ENCODE peak calls at places on chromosomes 3 and 15, in six cellular contexts. One of them, this sample, is unnamed.

GRCh38 chr3:115581347-115582135 is 41.8 kb upstream of the GAP43 start:
- DNase-seq in nephron progenitor cell: no peak
- DNase-seq in psoas muscle: peak
- DNase-seq in germinal center: no peak
- DNase-seq in uterus: no peak
- DNase-seq in SIG-M5: no peak
- DNase-seq in this sample: no peak

GRCh38 chr15:57150066-57150865 is 226.0 kb upstream of the CGNL1 start:
- DNase-seq in nephron progenitor cell: no peak
- DNase-seq in psoas muscle: no peak
- DNase-seq in germinal center: no peak
- DNase-seq in uterus: no peak
- DNase-seq in SIG-M5: no peak
- DNase-seq in this sample: no peak

GRCh38 chr15:72932461-72932860 is 119.8 kb upstream of the NEO1 start:
- DNase-seq in nephron progenitor cell: no peak
- DNase-seq in psoas muscle: no peak
- DNase-seq in germinal center: no peak
- DNase-seq in uterus: no peak
- DNase-seq in SIG-M5: no peak
- DNase-seq in this sample: no peak

GRCh38 chr3:188061133-188061532 is 92.8 kb upstream of the LPP start:
- DNase-seq in nephron progenitor cell: no peak
- DNase-seq in psoas muscle: no peak
- DNase-seq in germinal center: peak
- DNase-seq in uterus: peak
- DNase-seq in SIG-M5: no peak
- DNase-seq in this sample: no peak

GRCh38 chr15:71501344-71502128 is 308.8 kb upstream of the NR2E3 start:
- DNase-seq in nephron progenitor cell: no peak
- DNase-seq in psoas muscle: no peak
- DNase-seq in germinal center: no peak
- DNase-seq in uterus: no peak
- DNase-seq in SIG-M5: no peak
- DNase-seq in this sample: no peak

GRCh38 chr3:99286266-99286845 is 352.0 kb upstream of the COL8A1 start:
- DNase-seq in nephron progenitor cell: no peak
- DNase-seq in psoas muscle: no peak
- DNase-seq in germinal center: no peak
- DNase-seq in uterus: no peak
- DNase-seq in SIG-M5: no peak
- DNase-seq in this sample: peak

GRCh38 chr3:177646749-177647148 is 449.5 kb upstream of the TBL1XR1 start:
- DNase-seq in nephron progenitor cell: no peak
- DNase-seq in psoas muscle: no peak
- DNase-seq in germinal center: no peak
- DNase-seq in uterus: no peak
- DNase-seq in SIG-M5: no peak
- DNase-seq in this sample: no peak

GRCh38 chr3:58388550-58389061 is 45.0 kb downstream of the PDHB start:
- DNase-seq in nephron progenitor cell: no peak
- DNase-seq in psoas muscle: no peak
- DNase-seq in germinal center: no peak
- DNase-seq in uterus: no peak
- DNase-seq in SIG-M5: no peak
- DNase-seq in this sample: peak

GRCh38 chr3:61926913-61927312 is 365.5 kb downstream of the PTPRG start:
- DNase-seq in nephron progenitor cell: no peak
- DNase-seq in psoas muscle: no peak
- DNase-seq in germinal center: no peak
- DNase-seq in uterus: no peak
- DNase-seq in SIG-M5: no peak
- DNase-seq in this sample: no peak

GRCh38 chr15:78154955-78155354 is 5.8 kb downstream of the IDH3A start:
- DNase-seq in nephron progenitor cell: no peak
- DNase-seq in psoas muscle: no peak
- DNase-seq in germinal center: no peak
- DNase-seq in uterus: no peak
- DNase-seq in SIG-M5: no peak
- DNase-seq in this sample: no peak

GRCh38 chr3:37907906-37908305 is 46.2 kb downstream of the CTDSPL start:
- DNase-seq in nephron progenitor cell: no peak
- DNase-seq in psoas muscle: no peak
- DNase-seq in germinal center: no peak
- DNase-seq in uterus: no peak
- DNase-seq in SIG-M5: no peak
- DNase-seq in this sample: no peak

GRCh38 chr3:158722108-158722507 is 10.1 kb downstream of the RARRES1 start:
- DNase-seq in nephron progenitor cell: no peak
- DNase-seq in psoas muscle: no peak
- DNase-seq in germinal center: no peak
- DNase-seq in uterus: no peak
- DNase-seq in SIG-M5: no peak
- DNase-seq in this sample: no peak

GRCh38 chr3:127408684-127409420 is 121.0 kb upstream of the PRR20G start:
- DNase-seq in nephron progenitor cell: peak
- DNase-seq in psoas muscle: no peak
- DNase-seq in germinal center: no peak
- DNase-seq in uterus: no peak
- DNase-seq in SIG-M5: no peak
- DNase-seq in this sample: no peak

GRCh38 chr15:22888120-22888859 is 49.8 kb downstream of the NIPA2 start:
- DNase-seq in nephron progenitor cell: no peak
- DNase-seq in psoas muscle: no peak
- DNase-seq in germinal center: no peak
- DNase-seq in uterus: no peak
- DNase-seq in SIG-M5: no peak
- DNase-seq in this sample: no peak

GRCh38 chr3:126766653-126767052 is 62.6 kb downstream of the CHCHD6 start:
- DNase-seq in nephron progenitor cell: no peak
- DNase-seq in psoas muscle: no peak
- DNase-seq in germinal center: no peak
- DNase-seq in uterus: no peak
- DNase-seq in SIG-M5: no peak
- DNase-seq in this sample: no peak

GRCh38 chr3:128081846-128082245 is 29.6 kb downstream of the SEC61A1 start:
- DNase-seq in nephron progenitor cell: no peak
- DNase-seq in psoas muscle: no peak
- DNase-seq in germinal center: no peak
- DNase-seq in uterus: no peak
- DNase-seq in SIG-M5: no peak
- DNase-seq in this sample: peak

GRCh38 chr3:168865022-168865551 is 769.4 kb upstream of the GOLIM4 start:
- DNase-seq in nephron progenitor cell: peak
- DNase-seq in psoas muscle: no peak
- DNase-seq in germinal center: peak
- DNase-seq in uterus: no peak
- DNase-seq in SIG-M5: no peak
- DNase-seq in this sample: peak

GRCh38 chr3:72836923-72837322 is 11.3 kb downstream of the SHQ1 start:
- DNase-seq in nephron progenitor cell: no peak
- DNase-seq in psoas muscle: peak
- DNase-seq in germinal center: no peak
- DNase-seq in uterus: peak
- DNase-seq in SIG-M5: no peak
- DNase-seq in this sample: no peak

GRCh38 chr15:58432421-58432820 is 630 bp downstream of the LIPC start:
- DNase-seq in nephron progenitor cell: no peak
- DNase-seq in psoas muscle: no peak
- DNase-seq in germinal center: no peak
- DNase-seq in uterus: no peak
- DNase-seq in SIG-M5: no peak
- DNase-seq in this sample: peak

GRCh38 chr3:46468758-46469600 is 4.3 kb upstream of the LTF start:
- DNase-seq in nephron progenitor cell: no peak
- DNase-seq in psoas muscle: no peak
- DNase-seq in germinal center: no peak
- DNase-seq in uterus: no peak
- DNase-seq in SIG-M5: no peak
- DNase-seq in this sample: no peak

GRCh38 chr3:30962493-30962892 is 68.0 kb upstream of the GADL1 start:
- DNase-seq in nephron progenitor cell: no peak
- DNase-seq in psoas muscle: no peak
- DNase-seq in germinal center: no peak
- DNase-seq in uterus: no peak
- DNase-seq in SIG-M5: no peak
- DNase-seq in this sample: no peak

GRCh38 chr15:86608461-86608860 is 528.8 kb downstream of the AGBL1 start:
- DNase-seq in nephron progenitor cell: no peak
- DNase-seq in psoas muscle: peak
- DNase-seq in germinal center: no peak
- DNase-seq in uterus: no peak
- DNase-seq in SIG-M5: no peak
- DNase-seq in this sample: no peak

GRCh38 chr3:169914321-169914720 is 2.9 kb downstream of the SAMD7 start:
- DNase-seq in nephron progenitor cell: no peak
- DNase-seq in psoas muscle: no peak
- DNase-seq in germinal center: no peak
- DNase-seq in uterus: no peak
- DNase-seq in SIG-M5: no peak
- DNase-seq in this sample: peak

GRCh38 chr3:193680220-193680619 is 87.2 kb downstream of the OPA1 start:
- DNase-seq in nephron progenitor cell: peak
- DNase-seq in psoas muscle: no peak
- DNase-seq in germinal center: no peak
- DNase-seq in uterus: no peak
- DNase-seq in SIG-M5: no peak
- DNase-seq in this sample: no peak

GRCh38 chr3:182879031-182879611 is 85.8 kb downstream of the ATP11B start:
- DNase-seq in nephron progenitor cell: no peak
- DNase-seq in psoas muscle: no peak
- DNase-seq in germinal center: no peak
- DNase-seq in uterus: no peak
- DNase-seq in SIG-M5: no peak
- DNase-seq in this sample: no peak

GRCh38 chr3:184145120-184145524 is 10.0 kb downstream of the EIF2B5 start:
- DNase-seq in nephron progenitor cell: no peak
- DNase-seq in psoas muscle: no peak
- DNase-seq in germinal center: peak
- DNase-seq in uterus: no peak
- DNase-seq in SIG-M5: no peak
- DNase-seq in this sample: peak

GRCh38 chr3:46997453-46998091 is 18.1 kb downstream of the NBEAL2 start:
- DNase-seq in nephron progenitor cell: no peak
- DNase-seq in psoas muscle: peak
- DNase-seq in germinal center: no peak
- DNase-seq in uterus: no peak
- DNase-seq in SIG-M5: no peak
- DNase-seq in this sample: no peak

GRCh38 chr3:47418167-47419082 is 37.6 kb downstream of the PTPN23 start:
- DNase-seq in nephron progenitor cell: no peak
- DNase-seq in psoas muscle: no peak
- DNase-seq in germinal center: no peak
- DNase-seq in uterus: no peak
- DNase-seq in SIG-M5: no peak
- DNase-seq in this sample: no peak

GRCh38 chr15:54644796-54645195 is 551.9 kb downstream of the RSL24D1 start:
- DNase-seq in nephron progenitor cell: no peak
- DNase-seq in psoas muscle: no peak
- DNase-seq in germinal center: no peak
- DNase-seq in uterus: no peak
- DNase-seq in SIG-M5: no peak
- DNase-seq in this sample: no peak

GRCh38 chr3:64728428-64728827 is 40.6 kb upstream of the ADAMTS9 start:
- DNase-seq in nephron progenitor cell: no peak
- DNase-seq in psoas muscle: peak
- DNase-seq in germinal center: no peak
- DNase-seq in uterus: no peak
- DNase-seq in SIG-M5: no peak
- DNase-seq in this sample: no peak

GRCh38 chr3:90026406-90026805 is 919.0 kb downstream of the EPHA3 start:
- DNase-seq in nephron progenitor cell: no peak
- DNase-seq in psoas muscle: no peak
- DNase-seq in germinal center: no peak
- DNase-seq in uterus: no peak
- DNase-seq in SIG-M5: no peak
- DNase-seq in this sample: no peak

GRCh38 chr15:60871731-60872130 is 357.4 kb downstream of the RORA start:
- DNase-seq in nephron progenitor cell: no peak
- DNase-seq in psoas muscle: no peak
- DNase-seq in germinal center: no peak
- DNase-seq in uterus: no peak
- DNase-seq in SIG-M5: no peak
- DNase-seq in this sample: no peak

GRCh38 chr15:65532738-65533051 is 2.4 kb downstream of the HACD3 start:
- DNase-seq in nephron progenitor cell: no peak
- DNase-seq in psoas muscle: no peak
- DNase-seq in germinal center: no peak
- DNase-seq in uterus: no peak
- DNase-seq in SIG-M5: no peak
- DNase-seq in this sample: no peak

GRCh38 chr3:124780767-124781485 is 50.7 kb downstream of the UMPS start:
- DNase-seq in nephron progenitor cell: peak
- DNase-seq in psoas muscle: peak
- DNase-seq in germinal center: no peak
- DNase-seq in uterus: peak
- DNase-seq in SIG-M5: no peak
- DNase-seq in this sample: peak

GRCh38 chr3:39150803-39151631 is 2.4 kb downstream of the CSRNP1 start:
- DNase-seq in nephron progenitor cell: peak
- DNase-seq in psoas muscle: peak
- DNase-seq in germinal center: no peak
- DNase-seq in uterus: peak
- DNase-seq in SIG-M5: no peak
- DNase-seq in this sample: peak

GRCh38 chr3:125462722-125463299 is 57.2 kb downstream of the SNX4 start:
- DNase-seq in nephron progenitor cell: no peak
- DNase-seq in psoas muscle: no peak
- DNase-seq in germinal center: no peak
- DNase-seq in uterus: no peak
- DNase-seq in SIG-M5: no peak
- DNase-seq in this sample: no peak

GRCh38 chr3:133775309-133775708 is 29.1 kb downstream of the TF start:
- DNase-seq in nephron progenitor cell: no peak
- DNase-seq in psoas muscle: no peak
- DNase-seq in germinal center: no peak
- DNase-seq in uterus: no peak
- DNase-seq in SIG-M5: no peak
- DNase-seq in this sample: no peak

This sample was measured in cardiac muscle cell.